ENCODE peak calls at places on chromosomes 13 and 19, in nine cellular contexts. One of them, this sample, is unnamed.

GRCh38 chr13:69683921-69684663 is 423.5 kb upstream of the ATXN8OS start:
- DNase-seq in CD8-positive, alpha-beta T cell: no peak
- DNase-seq in A549: no peak
- DNase-seq in tibial nerve: no peak
- DNase-seq in WERI-Rb-1: no peak
- DNase-seq in lung: no peak
- DNase-seq in aorta: no peak
- DNase-seq in A673: no peak
- DNase-seq in cardiac fibroblast: no peak
- DNase-seq in this sample: no peak

GRCh38 chr19:19444694-19445155 is 39.2 kb downstream of the GATAD2A start:
- DNase-seq in CD8-positive, alpha-beta T cell: no peak
- DNase-seq in A549: no peak
- DNase-seq in tibial nerve: no peak
- DNase-seq in WERI-Rb-1: no peak
- DNase-seq in lung: no peak
- DNase-seq in aorta: peak
- DNase-seq in A673: no peak
- DNase-seq in cardiac fibroblast: peak
- DNase-seq in this sample: peak

GRCh38 chr13:98343461-98343860 is 166.4 kb upstream of the RNF113B start:
- DNase-seq in CD8-positive, alpha-beta T cell: no peak
- DNase-seq in A549: no peak
- DNase-seq in tibial nerve: no peak
- DNase-seq in WERI-Rb-1: no peak
- DNase-seq in lung: no peak
- DNase-seq in aorta: no peak
- DNase-seq in A673: no peak
- DNase-seq in cardiac fibroblast: no peak
- DNase-seq in this sample: no peak

GRCh38 chr13:81283561-81283960 is 942.6 kb upstream of the SPRY2 start:
- DNase-seq in CD8-positive, alpha-beta T cell: no peak
- DNase-seq in A549: no peak
- DNase-seq in tibial nerve: no peak
- DNase-seq in WERI-Rb-1: no peak
- DNase-seq in lung: no peak
- DNase-seq in aorta: no peak
- DNase-seq in A673: no peak
- DNase-seq in cardiac fibroblast: no peak
- DNase-seq in this sample: no peak

GRCh38 chr13:110226051-110226562 is 80.8 kb downstream of the COL4A1 start:
- DNase-seq in CD8-positive, alpha-beta T cell: no peak
- DNase-seq in A549: no peak
- DNase-seq in tibial nerve: no peak
- DNase-seq in WERI-Rb-1: no peak
- DNase-seq in lung: no peak
- DNase-seq in aorta: no peak
- DNase-seq in A673: no peak
- DNase-seq in cardiac fibroblast: peak
- DNase-seq in this sample: no peak

GRCh38 chr13:43057653-43058317 is 34.4 kb downstream of the DNAJC15 start:
- DNase-seq in CD8-positive, alpha-beta T cell: peak
- DNase-seq in A549: no peak
- DNase-seq in tibial nerve: no peak
- DNase-seq in WERI-Rb-1: no peak
- DNase-seq in lung: no peak
- DNase-seq in aorta: no peak
- DNase-seq in A673: peak
- DNase-seq in cardiac fibroblast: peak
- DNase-seq in this sample: no peak

GRCh38 chr13:104594801-104595200 is 1528.6 kb upstream of the SLC10A2 start:
- DNase-seq in CD8-positive, alpha-beta T cell: no peak
- DNase-seq in A549: no peak
- DNase-seq in tibial nerve: no peak
- DNase-seq in WERI-Rb-1: no peak
- DNase-seq in lung: no peak
- DNase-seq in aorta: no peak
- DNase-seq in A673: no peak
- DNase-seq in cardiac fibroblast: no peak
- DNase-seq in this sample: no peak

GRCh38 chr19:15280915-15281683 is 48.9 kb upstream of the EPHX3 start:
- DNase-seq in CD8-positive, alpha-beta T cell: no peak
- DNase-seq in A549: peak
- DNase-seq in tibial nerve: peak
- DNase-seq in WERI-Rb-1: peak
- DNase-seq in lung: peak
- DNase-seq in aorta: peak
- DNase-seq in A673: peak
- DNase-seq in cardiac fibroblast: peak
- DNase-seq in this sample: peak

GRCh38 chr13:96036515-96036914 is 16.7 kb downstream of the UGGT2 start:
- DNase-seq in CD8-positive, alpha-beta T cell: no peak
- DNase-seq in A549: no peak
- DNase-seq in tibial nerve: no peak
- DNase-seq in WERI-Rb-1: no peak
- DNase-seq in lung: no peak
- DNase-seq in aorta: no peak
- DNase-seq in A673: no peak
- DNase-seq in cardiac fibroblast: no peak
- DNase-seq in this sample: no peak

GRCh38 chr19:10105241-10106099 is 692 bp upstream of the PPAN start:
- DNase-seq in CD8-positive, alpha-beta T cell: peak
- DNase-seq in A549: no peak
- DNase-seq in tibial nerve: no peak
- DNase-seq in WERI-Rb-1: no peak
- DNase-seq in lung: no peak
- DNase-seq in aorta: no peak
- DNase-seq in A673: no peak
- DNase-seq in cardiac fibroblast: no peak
- DNase-seq in this sample: no peak
- H3K4me3 ChIP-seq in CD8-positive, alpha-beta T cell: peak
- H3K4me3 ChIP-seq in A549: no peak
- H3K4me3 ChIP-seq in tibial nerve: peak
- H3K4me3 ChIP-seq in WERI-Rb-1: no peak
- H3K4me3 ChIP-seq in lung: no peak
- H3K4me3 ChIP-seq in aorta: no peak
- H3K4me3 ChIP-seq in A673: peak
- H3K4me3 ChIP-seq in cardiac fibroblast: peak
- H3K4me3 ChIP-seq in this sample: peak

DNA sequence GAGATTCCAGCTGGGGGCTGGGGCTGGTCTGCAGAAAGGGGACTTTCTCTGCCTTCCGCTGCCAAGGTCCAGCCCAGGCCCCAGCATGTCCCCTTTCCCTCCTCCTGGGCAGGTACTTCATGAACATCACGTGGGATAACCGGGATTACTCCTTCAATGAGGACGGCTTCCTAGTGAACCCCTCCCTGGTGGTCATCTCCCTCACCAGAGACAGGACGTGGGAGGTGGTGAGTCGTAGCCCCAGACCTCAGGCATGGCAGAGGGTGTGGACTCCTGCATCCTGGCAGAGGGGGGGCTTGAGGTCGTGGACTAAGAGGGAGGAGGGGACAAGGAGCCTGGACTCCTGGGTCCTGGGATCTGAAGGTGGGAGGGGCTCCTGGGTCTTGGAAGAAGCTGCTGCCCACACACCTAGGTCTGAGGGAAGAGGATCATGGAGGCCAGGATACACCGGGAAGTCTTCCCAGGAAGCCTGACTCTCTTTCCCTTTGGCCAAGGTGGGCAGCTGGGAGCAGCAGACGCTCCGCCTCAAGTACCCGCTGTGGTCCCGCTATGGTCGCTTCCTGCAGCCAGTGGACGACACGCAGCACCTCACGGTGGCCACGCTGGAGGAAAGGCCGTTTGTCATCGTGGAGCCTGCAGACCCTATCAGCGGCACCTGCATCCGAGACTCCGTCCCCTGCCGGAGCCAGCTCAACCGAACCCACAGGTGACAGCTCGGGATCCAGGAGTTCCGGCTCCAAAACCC is 20.6 kb downstream of the GRIN2D start:
- DNase-seq in CD8-positive, alpha-beta T cell: no peak
- DNase-seq in A549: peak
- DNase-seq in tibial nerve: no peak
- DNase-seq in WERI-Rb-1: no peak
- DNase-seq in lung: no peak
- DNase-seq in aorta: no peak
- DNase-seq in A673: no peak
- DNase-seq in cardiac fibroblast: no peak
- DNase-seq in this sample: peak
- H3K4me3 ChIP-seq in CD8-positive, alpha-beta T cell: peak
- H3K4me3 ChIP-seq in A549: no peak
- H3K4me3 ChIP-seq in tibial nerve: no peak
- H3K4me3 ChIP-seq in WERI-Rb-1: no peak
- H3K4me3 ChIP-seq in lung: no peak
- H3K4me3 ChIP-seq in aorta: no peak
- H3K4me3 ChIP-seq in A673: no peak
- H3K4me3 ChIP-seq in cardiac fibroblast: no peak
- H3K4me3 ChIP-seq in this sample: no peak

GRCh38 chr13:36820222-36820621 is 1.2 kb downstream of the RFXAP start:
- DNase-seq in CD8-positive, alpha-beta T cell: no peak
- DNase-seq in A549: no peak
- DNase-seq in tibial nerve: no peak
- DNase-seq in WERI-Rb-1: no peak
- DNase-seq in lung: no peak
- DNase-seq in aorta: no peak
- DNase-seq in A673: no peak
- DNase-seq in cardiac fibroblast: peak
- DNase-seq in this sample: no peak

GRCh38 chr13:36819064-36819810 is at the start of gene RFXAP:
- DNase-seq in CD8-positive, alpha-beta T cell: peak
- DNase-seq in A549: peak
- DNase-seq in tibial nerve: peak
- DNase-seq in WERI-Rb-1: peak
- DNase-seq in lung: peak
- DNase-seq in aorta: peak
- DNase-seq in A673: peak
- DNase-seq in cardiac fibroblast: peak
- DNase-seq in this sample: peak

GRCh38 chr13:36818483-36819063 is 449 bp upstream of the RFXAP start:
- DNase-seq in CD8-positive, alpha-beta T cell: no peak
- DNase-seq in A549: no peak
- DNase-seq in tibial nerve: no peak
- DNase-seq in WERI-Rb-1: no peak
- DNase-seq in lung: no peak
- DNase-seq in aorta: no peak
- DNase-seq in A673: no peak
- DNase-seq in cardiac fibroblast: no peak
- DNase-seq in this sample: peak

GRCh38 chr13:36819811-36820140 is 754 bp downstream of the RFXAP start:
- DNase-seq in CD8-positive, alpha-beta T cell: peak
- DNase-seq in A549: peak
- DNase-seq in tibial nerve: no peak
- DNase-seq in WERI-Rb-1: peak
- DNase-seq in lung: no peak
- DNase-seq in aorta: no peak
- DNase-seq in A673: peak
- DNase-seq in cardiac fibroblast: peak
- DNase-seq in this sample: peak

DNA sequence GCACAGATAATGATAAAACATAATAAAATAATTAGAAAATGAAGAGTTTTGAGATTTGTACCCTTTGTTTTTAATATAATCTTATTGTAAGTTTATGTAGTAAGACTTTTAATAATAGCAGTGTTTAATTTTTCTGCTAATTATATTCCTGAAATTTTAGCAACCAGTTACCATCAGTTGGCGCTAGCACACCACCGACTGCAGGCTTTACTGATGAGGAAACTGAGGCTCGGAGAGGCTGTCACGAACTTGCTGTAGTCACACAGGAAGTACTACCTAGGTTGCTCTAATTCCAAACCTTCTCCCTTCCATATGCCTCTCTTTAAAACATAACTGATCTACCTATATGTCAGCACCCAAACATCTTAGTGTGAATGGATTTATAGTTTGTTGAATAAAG is 1.0 kb upstream of the RFXAP start:
- DNase-seq in CD8-positive, alpha-beta T cell: no peak
- DNase-seq in A549: no peak
- DNase-seq in tibial nerve: no peak
- DNase-seq in WERI-Rb-1: no peak
- DNase-seq in lung: no peak
- DNase-seq in aorta: no peak
- DNase-seq in A673: no peak
- DNase-seq in cardiac fibroblast: no peak
- DNase-seq in this sample: no peak
- H3K4me3 ChIP-seq in CD8-positive, alpha-beta T cell: no peak
- H3K4me3 ChIP-seq in A549: no peak
- H3K4me3 ChIP-seq in tibial nerve: no peak
- H3K4me3 ChIP-seq in WERI-Rb-1: peak
- H3K4me3 ChIP-seq in lung: no peak
- H3K4me3 ChIP-seq in aorta: no peak
- H3K4me3 ChIP-seq in A673: no peak
- H3K4me3 ChIP-seq in cardiac fibroblast: no peak
- H3K4me3 ChIP-seq in this sample: no peak

DNA sequence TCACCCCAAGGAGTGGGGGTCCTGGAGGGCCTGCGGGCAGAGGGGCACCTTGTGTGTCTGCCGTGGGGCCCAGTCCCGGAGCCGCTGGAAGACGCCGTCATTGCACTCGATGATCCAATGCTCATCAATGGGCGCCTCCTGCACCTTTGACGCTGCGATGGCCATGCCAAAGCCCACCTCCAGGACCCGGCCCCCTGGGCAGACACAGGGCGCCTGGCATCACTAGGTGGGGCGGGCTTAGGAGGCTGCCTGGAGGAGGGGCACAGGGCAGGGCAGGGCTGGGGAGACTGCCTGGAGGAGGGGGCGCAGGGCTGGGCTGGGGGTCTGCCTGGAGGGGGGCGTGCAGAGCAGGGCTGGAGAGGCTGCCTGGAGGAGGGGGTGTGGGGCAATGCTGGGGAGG is 1.6 kb downstream of the GAMT start:
- DNase-seq in CD8-positive, alpha-beta T cell: no peak
- DNase-seq in A549: no peak
- DNase-seq in tibial nerve: no peak
- DNase-seq in WERI-Rb-1: no peak
- DNase-seq in lung: no peak
- DNase-seq in aorta: no peak
- DNase-seq in A673: no peak
- DNase-seq in cardiac fibroblast: no peak
- DNase-seq in this sample: no peak
- H3K4me3 ChIP-seq in CD8-positive, alpha-beta T cell: no peak
- H3K4me3 ChIP-seq in A549: no peak
- H3K4me3 ChIP-seq in tibial nerve: no peak
- H3K4me3 ChIP-seq in WERI-Rb-1: no peak
- H3K4me3 ChIP-seq in lung: no peak
- H3K4me3 ChIP-seq in aorta: no peak
- H3K4me3 ChIP-seq in A673: no peak
- H3K4me3 ChIP-seq in cardiac fibroblast: no peak
- H3K4me3 ChIP-seq in this sample: no peak

GRCh38 chr19:45472557-45473365 is 5.0 kb downstream of the FOSB start:
- DNase-seq in CD8-positive, alpha-beta T cell: no peak
- DNase-seq in A549: no peak
- DNase-seq in tibial nerve: no peak
- DNase-seq in WERI-Rb-1: no peak
- DNase-seq in lung: no peak
- DNase-seq in aorta: no peak
- DNase-seq in A673: no peak
- DNase-seq in cardiac fibroblast: no peak
- DNase-seq in this sample: peak
- H3K4me3 ChIP-seq in CD8-positive, alpha-beta T cell: no peak
- H3K4me3 ChIP-seq in A549: no peak
- H3K4me3 ChIP-seq in tibial nerve: no peak
- H3K4me3 ChIP-seq in WERI-Rb-1: no peak
- H3K4me3 ChIP-seq in lung: no peak
- H3K4me3 ChIP-seq in aorta: no peak
- H3K4me3 ChIP-seq in A673: no peak
- H3K4me3 ChIP-seq in cardiac fibroblast: peak
- H3K4me3 ChIP-seq in this sample: peak